ENCODE peak calls at places on chromosome 16, in eight cellular contexts. F is iris pigment epithelial cell, R is GM04503, T is NCI-H510A, X is NCI-H1417, N is NCI-H460, G is tibial artery, Q is adrenal gland. U is an unnamed sample.

GRCh38 chr16:70780546-70780945 is 20.4 kb downstream of the VAC14 start:
- DNase-seq in F (no peak), R (no peak), T (no peak), X (no peak), N (no peak), G (no peak), Q (no peak), U (no peak)

GRCh38 chr16:88373927-88374492 is 8.7 kb upstream of the ZNF469 start:
- DNase-seq in F (no peak), R (no peak), T (no peak), X (no peak), N (no peak), G (no peak), Q (no peak), U (no peak)

GRCh38 chr16:80285089-80285488 is 255.7 kb upstream of the DYNLRB2 start:
- DNase-seq in F (peak), R (peak), T (no peak), X (no peak), N (peak), G (no peak), Q (no peak), U (no peak)

GRCh38 chr16:54812229-54812628 is 118.4 kb upstream of the IRX5 start:
- DNase-seq in F (no peak), R (no peak), T (no peak), X (no peak), N (no peak), G (no peak), Q (no peak), U (peak)

GRCh38 chr16:82671743-82672142 is 45.0 kb downstream of the CDH13 start:
- DNase-seq in F (no peak), R (no peak), T (no peak), X (no peak), N (no peak), G (no peak), Q (no peak), U (no peak)

GRCh38 chr16:78976212-78976611 is 624.3 kb downstream of the MAF start:
- DNase-seq in F (no peak), R (no peak), T (no peak), X (no peak), N (no peak), G (no peak), Q (no peak), U (no peak)

GRCh38 chr16:49589721-49590120 is 216.1 kb downstream of the C16orf78 start:
- DNase-seq in F (no peak), R (no peak), T (no peak), X (no peak), N (no peak), G (peak), Q (peak), U (no peak)

GRCh38 chr16:4257646-4258556 is 14.9 kb downstream of the TFAP4 start:
- DNase-seq in F (no peak), R (no peak), T (no peak), X (no peak), N (no peak), G (no peak), Q (no peak), U (no peak)

GRCh38 chr16:55630774-55631173 is 25.0 kb upstream of the SLC6A2 start:
- DNase-seq in F (no peak), R (no peak), T (no peak), X (no peak), N (no peak), G (no peak), Q (no peak), U (no peak)

GRCh38 chr16:57532251-57532625 is 4.1 kb downstream of the CCDC102A start:
- DNase-seq in F (no peak), R (no peak), T (no peak), X (no peak), N (no peak), G (no peak), Q (peak), U (no peak)

GRCh38 chr16:4917117-4917516 is 19.8 kb downstream of the PPL start:
- DNase-seq in F (peak), R (no peak), T (no peak), X (no peak), N (no peak), G (no peak), Q (no peak), U (no peak)

GRCh38 chr16:19601083-19601976 is 45.8 kb downstream of the VPS35L start:
- DNase-seq in F (peak), R (no peak), T (no peak), X (peak), N (peak), G (no peak), Q (no peak), U (peak)

GRCh38 chr16:4893103-4893862 is 43.7 kb downstream of the PPL start:
- DNase-seq in F (no peak), R (no peak), T (no peak), X (no peak), N (no peak), G (peak), Q (no peak), U (no peak)

GRCh38 chr16:12449795-12450194 is 353.9 kb downstream of the CPPED1 start:
- DNase-seq in F (peak), R (no peak), T (no peak), X (no peak), N (no peak), G (no peak), Q (no peak), U (no peak)

GRCh38 chr16:3223913-3224515 is 10.9 kb downstream of the ZNF200 start:
- DNase-seq in F (no peak), R (no peak), T (no peak), X (no peak), N (no peak), G (no peak), Q (no peak), U (no peak)

GRCh38 chr16:11361751-11362742 is 16.8 kb downstream of the RMI2 start:
- DNase-seq in F (no peak), R (no peak), T (no peak), X (no peak), N (no peak), G (no peak), Q (no peak), U (no peak)

GRCh38 chr16:19861811-19862327 is 22.8 kb downstream of the GPRC5B start:
- DNase-seq in F (no peak), R (no peak), T (no peak), X (no peak), N (no peak), G (no peak), Q (no peak), U (no peak)

GRCh38 chr16:10859020-10859419 is 18.0 kb upstream of the CIITA start:
- DNase-seq in F (no peak), R (no peak), T (no peak), X (no peak), N (no peak), G (no peak), Q (no peak), U (no peak)

GRCh38 chr16:53912155-53912554 is 208.2 kb downstream of the FTO start:
- DNase-seq in F (peak), R (no peak), T (no peak), X (no peak), N (peak), G (no peak), Q (no peak), U (no peak)

GRCh38 chr16:1990336-1991134 is 765 bp downstream of the SYNGR3 start:
- DNase-seq in F (no peak), R (no peak), T (no peak), X (peak), N (no peak), G (no peak), Q (no peak), U (peak)

U was measured in T47D.